ENCODE peak calls at places on chromosomes 6 and 20, in five cellular contexts. E, C, S, X and H are unnamed samples.

GRCh38 chr6:84362180-84362821 is 134.9 kb upstream of the CEP162 start:
- DNase-seq in E (no peak), C (no peak), S (no peak), X (no peak), H (no peak)

GRCh38 chr6:16688984-16689636 is 72.2 kb downstream of the ATXN1 start:
- DNase-seq in E (no peak), C (no peak), S (no peak), X (peak), H (no peak)

GRCh38 chr6:134502614-134503541 is 185.0 kb upstream of the SGK1 start:
- DNase-seq in E (no peak), C (no peak), S (no peak), X (peak), H (no peak)

GRCh38 chr6:33417127-33417902 is 592 bp downstream of the CUTA start:
- DNase-seq in E (peak), C (no peak), S (peak), X (peak), H (no peak)

GRCh38 chr6:20438462-20439070 is 36.9 kb downstream of the E2F3 start:
- DNase-seq in E (no peak), C (no peak), S (no peak), X (no peak), H (no peak)

GRCh38 chr20:61558726-61559125 is 306.7 kb downstream of the CDH4 start:
- DNase-seq in E (no peak), C (no peak), S (peak), X (peak), H (no peak)

GRCh38 chr6:7880718-7881107 is 29.9 kb downstream of the TXNDC5 start:
- DNase-seq in E (no peak), C (no peak), S (no peak), X (no peak), H (no peak)

GRCh38 chr20:33660035-33660684 is 2.0 kb upstream of the C20orf144 start:
- DNase-seq in E (no peak), C (no peak), S (no peak), X (no peak), H (no peak)

GRCh38 chr6:66605971-66606370 is 898.9 kb upstream of the EYS start:
- DNase-seq in E (no peak), C (no peak), S (peak), X (no peak), H (no peak)

GRCh38 chr6:170433163-170434095 is 119.7 kb downstream of the PSMB1 start:
- DNase-seq in E (no peak), C (no peak), S (no peak), X (no peak), H (no peak)

GRCh38 chr20:8299921-8300320 is 167.9 kb downstream of the PLCB1 start:
- DNase-seq in E (no peak), C (no peak), S (no peak), X (no peak), H (no peak)

GRCh38 chr20:35200255-35200654 is 26.2 kb upstream of the MMP24 start:
- DNase-seq in E (no peak), C (no peak), S (peak), X (peak), H (no peak)

GRCh38 chr20:60648556-60648955 is 603.5 kb upstream of the CDH4 start:
- DNase-seq in E (no peak), C (no peak), S (no peak), X (no peak), H (no peak)

GRCh38 chr6:101396552-101397173 is 3.2 kb downstream of the GRIK2 start:
- DNase-seq in E (no peak), C (peak), S (no peak), X (peak), H (no peak)

GRCh38 chr6:33983109-33983475 is 162.8 kb downstream of the GRM4 start:
- DNase-seq in E (peak), C (no peak), S (no peak), X (peak), H (peak)

GRCh38 chr6:151493495-151494234 is at the start of gene CCDC170:
- DNase-seq in E (peak), C (peak), S (no peak), X (no peak), H (no peak)